ENCODE peak calls at places on chromosomes 11 and 22, in eight cellular contexts. Y is kidney glomerular epithelial cell; B is stromal cell of bone marrow; R is kidney; N is HFF-Myc; C is T-cell; W is naive thymus-derived CD4-positive, alpha-beta T cell; F is HFFc6. U is an unnamed sample.

GRCh38 chr11:105181100-105181499 is 41.5 kb upstream of the CARD18 start:
- DNase-seq in Y (peak), B (peak), R (no peak), N (no peak), C (no peak), W (no peak), F (peak), U (no peak)

GRCh38 chr22:33519140-33519973 is 400.9 kb downstream of the LARGE1 start:
- DNase-seq in Y (peak), B (peak), R (no peak), N (peak), C (no peak), W (no peak), F (no peak), U (peak)

GRCh38 chr11:111663820-111664219 is 61.6 kb downstream of the SIK2 start:
- DNase-seq in Y (no peak), B (no peak), R (no peak), N (no peak), C (no peak), W (no peak), F (no peak), U (no peak)

GRCh38 chr11:12768731-12769673 is 94.8 kb downstream of the TEAD1 start:
- DNase-seq in Y (no peak), B (no peak), R (no peak), N (no peak), C (no peak), W (no peak), F (no peak), U (no peak)

GRCh38 chr11:112128483-112129121 is 35.3 kb downstream of the IL18 start:
- DNase-seq in Y (peak), B (peak), R (peak), N (peak), C (no peak), W (no peak), F (peak), U (peak)

GRCh38 chr11:123129920-123130319 is 65.1 kb downstream of the CLMP start:
- DNase-seq in Y (peak), B (peak), R (no peak), N (no peak), C (no peak), W (no peak), F (peak), U (no peak)

GRCh38 chr11:7515544-7515943 is 1.7 kb downstream of the PPFIBP2 start:
- DNase-seq in Y (no peak), B (no peak), R (no peak), N (no peak), C (no peak), W (no peak), F (no peak), U (no peak)

GRCh38 chr11:104823638-104824037 is 74.6 kb downstream of the CASP12 start:
- DNase-seq in Y (no peak), B (no peak), R (no peak), N (no peak), C (no peak), W (no peak), F (no peak), U (no peak)

GRCh38 chr11:72773291-72773690 is 20.6 kb downstream of the STARD10 start:
- DNase-seq in Y (peak), B (peak), R (no peak), N (no peak), C (no peak), W (no peak), F (peak), U (peak)

GRCh38 chr22:44249376-44250147 is 63.2 kb downstream of the SHISAL1 start:
- DNase-seq in Y (no peak), B (no peak), R (no peak), N (no peak), C (no peak), W (no peak), F (no peak), U (no peak)